ENCODE peak calls at places on chromosomes 4 and X, in ten cellular contexts. One of them, this sample, is unnamed.

GRCh38 chrX:134925551-134925950 is 65.2 kb upstream of the SMIM10 start:
- DNase-seq in endothelial cell of umbilical vein: no peak
- DNase-seq in transverse colon: no peak
- DNase-seq in mesenchymal stem cell: no peak
- DNase-seq in MG63: no peak
- DNase-seq in PC-3: no peak
- DNase-seq in thoracic aorta: no peak
- DNase-seq in HepG2: no peak
- DNase-seq in AG04450: no peak
- DNase-seq in right atrium auricular region: no peak
- DNase-seq in this sample: no peak

GRCh38 chrX:37367946-37368345 is 18.8 kb downstream of the PRRG1 start:
- DNase-seq in endothelial cell of umbilical vein: peak; percentile 60
- DNase-seq in transverse colon: no peak
- DNase-seq in mesenchymal stem cell: no peak
- DNase-seq in MG63: no peak
- DNase-seq in PC-3: no peak
- DNase-seq in thoracic aorta: no peak
- DNase-seq in HepG2: no peak
- DNase-seq in AG04450: no peak
- DNase-seq in right atrium auricular region: no peak
- DNase-seq in this sample: no peak

GRCh38 chr4:83074086-83074704 is 39.2 kb downstream of the COPS4 start:
- DNase-seq in endothelial cell of umbilical vein: peak; percentile 72
- DNase-seq in transverse colon: peak; percentile 30
- DNase-seq in mesenchymal stem cell: peak; percentile 82
- DNase-seq in MG63: no peak
- DNase-seq in PC-3: peak; percentile 70
- DNase-seq in thoracic aorta: no peak
- DNase-seq in HepG2: peak; percentile 75
- DNase-seq in AG04450: peak; percentile 43
- DNase-seq in right atrium auricular region: no peak
- DNase-seq in this sample: no peak

GRCh38 chr4:1554876-1555265 is 129.2 kb downstream of the FAM53A start:
- DNase-seq in endothelial cell of umbilical vein: no peak
- DNase-seq in transverse colon: no peak
- DNase-seq in mesenchymal stem cell: no peak
- DNase-seq in MG63: no peak
- DNase-seq in PC-3: peak; percentile 7
- DNase-seq in thoracic aorta: no peak
- DNase-seq in HepG2: no peak
- DNase-seq in AG04450: no peak
- DNase-seq in right atrium auricular region: no peak
- DNase-seq in this sample: no peak

GRCh38 chrX:79081895-79082512 is 62.5 kb upstream of the GPR174 start:
- DNase-seq in endothelial cell of umbilical vein: peak; percentile 36
- DNase-seq in transverse colon: no peak
- DNase-seq in mesenchymal stem cell: peak; percentile 1
- DNase-seq in MG63: no peak
- DNase-seq in PC-3: peak; percentile 64
- DNase-seq in thoracic aorta: no peak
- DNase-seq in HepG2: no peak
- DNase-seq in AG04450: no peak
- DNase-seq in right atrium auricular region: no peak
- DNase-seq in this sample: no peak

GRCh38 chr4:59553739-59554126 is 1646.4 kb upstream of the ADGRL3 start:
- DNase-seq in endothelial cell of umbilical vein: peak; percentile 3
- DNase-seq in transverse colon: no peak
- DNase-seq in mesenchymal stem cell: peak; percentile 61
- DNase-seq in MG63: peak; percentile 2
- DNase-seq in PC-3: peak; percentile 70
- DNase-seq in thoracic aorta: no peak
- DNase-seq in HepG2: no peak
- DNase-seq in AG04450: no peak
- DNase-seq in right atrium auricular region: no peak
- DNase-seq in this sample: no peak

GRCh38 chrX:153884136-153885076 is 1.6 kb downstream of the L1CAM start:
- DNase-seq in endothelial cell of umbilical vein: no peak
- DNase-seq in transverse colon: no peak
- DNase-seq in mesenchymal stem cell: no peak
- DNase-seq in MG63: no peak
- DNase-seq in PC-3: peak; percentile 61
- DNase-seq in thoracic aorta: no peak
- DNase-seq in HepG2: no peak
- DNase-seq in AG04450: no peak
- DNase-seq in right atrium auricular region: no peak
- DNase-seq in this sample: no peak

GRCh38 chrX:129239371-129239770 is 283.9 kb downstream of the SMARCA1 start:
- DNase-seq in endothelial cell of umbilical vein: peak; percentile 1
- DNase-seq in transverse colon: no peak
- DNase-seq in mesenchymal stem cell: no peak
- DNase-seq in MG63: peak; percentile 0
- DNase-seq in PC-3: no peak
- DNase-seq in thoracic aorta: no peak
- DNase-seq in HepG2: no peak
- DNase-seq in AG04450: no peak
- DNase-seq in right atrium auricular region: no peak
- DNase-seq in this sample: no peak

GRCh38 chr4:157075811-157076577 is at the start of gene GLRB:
- DNase-seq in endothelial cell of umbilical vein: peak; percentile 45
- DNase-seq in transverse colon: no peak
- DNase-seq in mesenchymal stem cell: peak; percentile 48
- DNase-seq in MG63: peak; percentile 72
- DNase-seq in PC-3: peak; percentile 38
- DNase-seq in thoracic aorta: no peak
- DNase-seq in HepG2: no peak
- DNase-seq in AG04450: no peak
- DNase-seq in right atrium auricular region: no peak
- DNase-seq in this sample: no peak

GRCh38 chr4:71974681-71975080 is 57.1 kb upstream of the NPFFR2 start:
- DNase-seq in endothelial cell of umbilical vein: no peak
- DNase-seq in transverse colon: no peak
- DNase-seq in mesenchymal stem cell: peak; percentile 73
- DNase-seq in MG63: peak; percentile 27
- DNase-seq in PC-3: peak; percentile 41
- DNase-seq in thoracic aorta: no peak
- DNase-seq in HepG2: no peak
- DNase-seq in AG04450: no peak
- DNase-seq in right atrium auricular region: no peak
- DNase-seq in this sample: no peak

GRCh38 chrX:10677490-10677889 is 57.1 kb upstream of the MID1 start:
- DNase-seq in endothelial cell of umbilical vein: no peak
- DNase-seq in transverse colon: no peak
- DNase-seq in mesenchymal stem cell: no peak
- DNase-seq in MG63: peak; percentile 12
- DNase-seq in PC-3: no peak
- DNase-seq in thoracic aorta: no peak
- DNase-seq in HepG2: no peak
- DNase-seq in AG04450: no peak
- DNase-seq in right atrium auricular region: peak; percentile 63
- DNase-seq in this sample: no peak

GRCh38 chr4:154491341-154491679 is 289 bp downstream of the DCHS2 start:
- DNase-seq in endothelial cell of umbilical vein: no peak
- DNase-seq in transverse colon: peak; percentile 10
- DNase-seq in mesenchymal stem cell: peak; percentile 44
- DNase-seq in MG63: peak; percentile 16
- DNase-seq in PC-3: peak; percentile 13
- DNase-seq in thoracic aorta: no peak
- DNase-seq in HepG2: no peak
- DNase-seq in AG04450: no peak
- DNase-seq in right atrium auricular region: no peak
- DNase-seq in this sample: no peak

GRCh38 chr4:154490589-154491340 is 834 bp downstream of the DCHS2 start:
- DNase-seq in endothelial cell of umbilical vein: no peak
- DNase-seq in transverse colon: peak; percentile 9
- DNase-seq in mesenchymal stem cell: no peak
- DNase-seq in MG63: no peak
- DNase-seq in PC-3: no peak
- DNase-seq in thoracic aorta: no peak
- DNase-seq in HepG2: no peak
- DNase-seq in AG04450: no peak
- DNase-seq in right atrium auricular region: no peak
- DNase-seq in this sample: no peak

GRCh38 chr4:154490261-154490588 is 1.4 kb downstream of the DCHS2 start:
- DNase-seq in endothelial cell of umbilical vein: no peak
- DNase-seq in transverse colon: no peak
- DNase-seq in mesenchymal stem cell: no peak
- DNase-seq in MG63: no peak
- DNase-seq in PC-3: no peak
- DNase-seq in thoracic aorta: no peak
- DNase-seq in HepG2: no peak
- DNase-seq in AG04450: no peak
- DNase-seq in right atrium auricular region: no peak
- DNase-seq in this sample: no peak

GRCh38 chr4:154491731-154492249 is at the start of gene DCHS2:
- DNase-seq in endothelial cell of umbilical vein: no peak
- DNase-seq in transverse colon: peak; percentile 24
- DNase-seq in mesenchymal stem cell: no peak
- DNase-seq in MG63: peak; percentile 3
- DNase-seq in PC-3: peak; percentile 5
- DNase-seq in thoracic aorta: no peak
- DNase-seq in HepG2: peak; percentile 24
- DNase-seq in AG04450: no peak
- DNase-seq in right atrium auricular region: no peak
- DNase-seq in this sample: no peak

DNA sequence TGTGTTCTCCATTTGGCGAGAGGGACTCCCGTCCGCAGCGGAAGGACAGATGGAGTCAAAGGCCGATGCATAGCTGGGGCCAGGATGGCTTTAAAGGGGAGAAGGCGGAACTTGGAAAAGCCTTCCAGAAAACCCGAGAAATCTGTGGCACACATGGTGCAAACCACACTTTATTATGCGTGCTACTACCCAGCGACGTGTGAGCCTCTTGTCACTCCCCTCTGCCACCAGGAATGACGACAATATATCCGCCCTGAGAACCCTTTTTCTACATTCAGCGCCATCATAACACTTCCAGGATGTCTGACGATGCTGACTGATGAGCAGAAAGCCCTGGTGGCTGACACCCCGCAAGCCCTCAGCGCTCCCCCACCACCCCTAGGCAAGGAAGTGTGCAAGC is 689 bp upstream of the DCHS2 start:
- DNase-seq in endothelial cell of umbilical vein: no peak
- DNase-seq in transverse colon: no peak
- DNase-seq in mesenchymal stem cell: no peak
- DNase-seq in MG63: no peak
- DNase-seq in PC-3: no peak
- DNase-seq in thoracic aorta: no peak
- DNase-seq in HepG2: no peak
- DNase-seq in AG04450: no peak
- DNase-seq in right atrium auricular region: no peak
- DNase-seq in this sample: no peak
- H3K4me3 ChIP-seq in endothelial cell of umbilical vein: no peak overlapping the region
- H3K4me3 ChIP-seq in transverse colon: no peak overlapping the region
- H3K4me3 ChIP-seq in mesenchymal stem cell: peak overlapping the region; percentile 42
- H3K4me3 ChIP-seq in MG63: no peak overlapping the region
- H3K4me3 ChIP-seq in PC-3: no peak overlapping the region
- H3K4me3 ChIP-seq in thoracic aorta: peak overlapping the region; percentile 65
- H3K4me3 ChIP-seq in HepG2: no peak overlapping the region
- H3K4me3 ChIP-seq in AG04450: no peak overlapping the region
- H3K4me3 ChIP-seq in right atrium auricular region: peak overlapping the region; percentile 46
- H3K4me3 ChIP-seq in this sample: peak overlapping the region; percentile 38

DNA sequence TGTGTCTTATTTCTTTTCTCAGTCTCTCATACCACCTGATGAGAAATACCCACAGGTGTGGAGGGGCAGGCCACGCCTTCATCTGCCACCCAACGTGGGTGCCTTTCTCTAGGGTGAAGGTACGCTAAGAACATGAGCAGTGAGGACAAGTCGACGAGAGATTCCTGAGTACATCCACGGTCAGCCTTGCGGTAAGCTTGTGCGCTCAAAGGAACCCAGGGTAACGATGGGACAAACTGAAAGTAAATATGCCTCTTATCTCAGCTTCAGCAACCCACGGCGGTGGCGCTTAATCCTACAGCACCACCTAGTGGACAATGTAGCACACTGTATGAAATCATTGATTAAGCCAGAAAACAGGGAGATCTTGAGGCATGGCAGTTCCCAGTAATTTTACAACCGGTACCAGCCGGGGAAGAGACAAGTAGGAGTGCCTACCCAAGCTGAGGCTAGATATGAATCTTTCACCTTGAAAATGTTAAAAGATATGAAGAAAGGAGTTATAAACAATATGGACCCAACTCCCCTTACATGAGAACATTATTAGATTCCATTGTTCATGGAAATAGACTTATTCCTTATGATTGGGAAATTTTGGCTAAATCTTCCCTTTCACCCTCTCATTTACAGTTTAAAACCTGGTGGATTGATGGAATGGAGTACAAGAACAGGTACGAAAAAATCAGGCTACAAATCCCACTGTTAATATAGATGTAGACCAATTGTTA is 63.0 kb downstream of the ZNF732 start:
- DNase-seq in endothelial cell of umbilical vein: peak; percentile 69
- DNase-seq in transverse colon: peak; percentile 70
- DNase-seq in mesenchymal stem cell: peak; percentile 14
- DNase-seq in MG63: no peak
- DNase-seq in PC-3: peak; percentile 74
- DNase-seq in thoracic aorta: no peak
- DNase-seq in HepG2: peak; percentile 18
- DNase-seq in AG04450: no peak
- DNase-seq in right atrium auricular region: peak; percentile 74
- DNase-seq in this sample: no peak
- H3K9me3 ChIP-seq in endothelial cell of umbilical vein: no peaks in the 10 kb centered on the region
- H3K9me3 ChIP-seq in transverse colon: peaks cover 5% of the 10 kb centered on the region
- H3K9me3 ChIP-seq in mesenchymal stem cell: peaks cover 90% of the 10 kb centered on the region
- H3K9me3 ChIP-seq in MG63: no peaks in the 10 kb centered on the region
- H3K9me3 ChIP-seq in PC-3: peaks cover 7% of the 10 kb centered on the region
- H3K9me3 ChIP-seq in thoracic aorta: peaks cover 2% of the 10 kb centered on the region
- H3K9me3 ChIP-seq in HepG2: peaks cover 77% of the 10 kb centered on the region
- H3K9me3 ChIP-seq in AG04450: peaks cover 33% of the 10 kb centered on the region
- H3K9me3 ChIP-seq in right atrium auricular region: no peaks in the 10 kb centered on the region
- H3K9me3 ChIP-seq in this sample: no peaks in the 10 kb centered on the region

GRCh38 chr4:138659640-138660325 is 355.8 kb upstream of the NOCT start:
- DNase-seq in endothelial cell of umbilical vein: no peak
- DNase-seq in transverse colon: no peak
- DNase-seq in mesenchymal stem cell: no peak
- DNase-seq in MG63: no peak
- DNase-seq in PC-3: peak; percentile 77
- DNase-seq in thoracic aorta: no peak
- DNase-seq in HepG2: no peak
- DNase-seq in AG04450: no peak
- DNase-seq in right atrium auricular region: no peak
- DNase-seq in this sample: no peak
- H3K4me3 ChIP-seq in endothelial cell of umbilical vein: no peak overlapping the region
- H3K4me3 ChIP-seq in transverse colon: no peak overlapping the region
- H3K4me3 ChIP-seq in mesenchymal stem cell: no peak overlapping the region
- H3K4me3 ChIP-seq in MG63: no peak overlapping the region
- H3K4me3 ChIP-seq in PC-3: no peak overlapping the region
- H3K4me3 ChIP-seq in thoracic aorta: no peak overlapping the region
- H3K4me3 ChIP-seq in HepG2: no peak overlapping the region
- H3K4me3 ChIP-seq in AG04450: no peak overlapping the region
- H3K4me3 ChIP-seq in right atrium auricular region: no peak overlapping the region
- H3K4me3 ChIP-seq in this sample: no peak overlapping the region

DNA sequence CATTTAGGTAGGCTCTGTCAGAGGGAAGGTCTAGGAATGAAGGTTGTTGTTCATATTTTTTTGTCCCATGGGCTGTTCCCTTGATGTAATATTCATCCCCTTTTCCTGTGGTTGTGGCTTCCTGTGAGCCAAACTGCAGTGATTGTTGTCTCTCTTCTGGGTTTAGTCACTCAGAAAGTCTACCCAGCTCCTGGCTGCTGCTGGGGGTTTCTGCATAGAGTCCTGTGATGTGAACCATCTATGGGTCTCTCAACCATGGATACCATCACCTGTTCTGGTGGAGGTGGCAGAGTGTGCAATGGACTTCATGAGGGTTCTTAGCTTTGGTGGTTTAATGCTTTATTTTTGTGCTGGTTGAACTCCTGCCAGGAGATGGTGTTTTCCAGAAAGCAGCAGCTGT is 122.8 kb downstream of the ZC4H2 start:
- DNase-seq in endothelial cell of umbilical vein: no peak
- DNase-seq in transverse colon: no peak
- DNase-seq in mesenchymal stem cell: no peak
- DNase-seq in MG63: no peak
- DNase-seq in PC-3: no peak
- DNase-seq in thoracic aorta: no peak
- DNase-seq in HepG2: no peak
- DNase-seq in AG04450: no peak
- DNase-seq in right atrium auricular region: no peak
- DNase-seq in this sample: no peak
- H3K9me3 ChIP-seq in endothelial cell of umbilical vein: no peaks in the 10 kb centered on the region
- H3K9me3 ChIP-seq in transverse colon: no peaks in the 10 kb centered on the region
- H3K9me3 ChIP-seq in mesenchymal stem cell: peaks cover 12% of the 10 kb centered on the region
- H3K9me3 ChIP-seq in MG63: no peaks in the 10 kb centered on the region
- H3K9me3 ChIP-seq in PC-3: no peaks in the 10 kb centered on the region
- H3K9me3 ChIP-seq in thoracic aorta: no peaks in the 10 kb centered on the region
- H3K9me3 ChIP-seq in HepG2: no peaks in the 10 kb centered on the region
- H3K9me3 ChIP-seq in AG04450: no peaks in the 10 kb centered on the region
- H3K9me3 ChIP-seq in right atrium auricular region: no peaks in the 10 kb centered on the region
- H3K9me3 ChIP-seq in this sample: no peaks in the 10 kb centered on the region